ENCODE peak calls at places on chromosomes 12 and 14, in seven cellular contexts. H is fibroblast of mammary gland, G is endothelial cell, S is fibroblast of lung, Y is vagina, O is astrocyte of the spinal cord, B is adipocyte. C is an unnamed sample.

GRCh38 chr12:102631274-102631673 is 150.9 kb upstream of the IGF1 start:
- DNase-seq in H (peak; percentile 68), G (no peak), S (peak; percentile 6), Y (no peak), O (peak; percentile 31), B (peak; percentile 76), C (no peak)

GRCh38 chr14:104773505-104774452 is 20.8 kb downstream of the SIVA1 start:
- DNase-seq in H (no peak), G (no peak), S (no peak), Y (no peak), O (no peak), B (no peak), C (no peak)

GRCh38 chr14:104826197-104826857 is 25.4 kb downstream of the ZBTB42 start:
- DNase-seq in H (peak; percentile 62), G (peak; percentile 99), S (peak; percentile 74), Y (no peak), O (peak; percentile 58), B (peak; percentile 96), C (peak; percentile 97)

GRCh38 chr12:122726056-122726558 is 4.5 kb downstream of the HCAR1 start:
- DNase-seq in H (no peak), G (no peak), S (no peak), Y (no peak), O (peak; percentile 18), B (no peak), C (peak; percentile 30)

GRCh38 chr12:4858385-4858784 is 51.3 kb upstream of the KCNA1 start:
- DNase-seq in H (no peak), G (peak; percentile 42), S (no peak), Y (no peak), O (no peak), B (no peak), C (peak; percentile 56)

GRCh38 chr14:61254803-61255526 is 26.2 kb downstream of the TMEM30B start:
- DNase-seq in H (no peak), G (no peak), S (no peak), Y (no peak), O (no peak), B (no peak), C (no peak)

GRCh38 chr12:132873724-132874123 is 13.7 kb downstream of the CHFR start:
- DNase-seq in H (no peak), G (no peak), S (no peak), Y (no peak), O (no peak), B (no peak), C (no peak)

GRCh38 chr12:113171543-113171942 is 13.7 kb downstream of the DDX54 start:
- DNase-seq in H (no peak), G (no peak), S (no peak), Y (no peak), O (no peak), B (no peak), C (no peak)

GRCh38 chr12:64252708-64253107 is 30.6 kb upstream of the KICS2 start:
- DNase-seq in H (peak; percentile 97), G (no peak), S (peak; percentile 94), Y (no peak), O (no peak), B (peak; percentile 72), C (no peak)

GRCh38 chr12:29191267-29191889 is 42.3 kb downstream of the FAR2 start:
- DNase-seq in H (no peak), G (no peak), S (no peak), Y (no peak), O (no peak), B (no peak), C (no peak)

GRCh38 chr14:56145181-56145580 is 27.0 kb downstream of the PELI2 start:
- DNase-seq in H (peak; percentile 48), G (no peak), S (no peak), Y (no peak), O (no peak), B (peak; percentile 39), C (no peak)

GRCh38 chr14:96581902-96582640 is 79.9 kb downstream of the PAPOLA start:
- DNase-seq in H (no peak), G (no peak), S (no peak), Y (peak; percentile 67), O (no peak), B (no peak), C (peak; percentile 43)

GRCh38 chr12:67424784-67425183 is 155.6 kb downstream of the CAND1 start:
- DNase-seq in H (no peak), G (no peak), S (no peak), Y (no peak), O (no peak), B (no peak), C (no peak)

GRCh38 chr14:92582706-92583452 is 69.3 kb downstream of the RIN3 start:
- DNase-seq in H (no peak), G (no peak), S (no peak), Y (no peak), O (no peak), B (no peak), C (no peak)

GRCh38 chr14:52266782-52267181 is 716 bp upstream of the PTGDR start:
- DNase-seq in H (peak; percentile 93), G (no peak), S (peak; percentile 5), Y (no peak), O (no peak), B (no peak), C (no peak)

GRCh38 chr12:49032679-49033447 is 14.3 kb upstream of the PRKAG1 start:
- DNase-seq in H (no peak), G (no peak), S (no peak), Y (no peak), O (no peak), B (no peak), C (no peak)

GRCh38 chr14:67464856-67465255 is 23.7 kb downstream of the TMEM229B start:
- DNase-seq in H (no peak), G (no peak), S (no peak), Y (no peak), O (no peak), B (no peak), C (no peak)

GRCh38 chr12:124510301-124510970 is 57.0 kb downstream of the NCOR2 start:
- DNase-seq in H (no peak), G (no peak), S (no peak), Y (no peak), O (no peak), B (no peak), C (no peak)

GRCh38 chr14:105865266-105865903 is 339.0 kb downstream of the TMEM121 start:
- DNase-seq in H (no peak), G (no peak), S (no peak), Y (no peak), O (no peak), B (no peak), C (peak; percentile 2)

GRCh38 chr12:53949631-53950440 is 4.9 kb upstream of the HOXC12 start:
- DNase-seq in H (no peak), G (no peak), S (no peak), Y (no peak), O (no peak), B (no peak), C (no peak)

GRCh38 chr14:101135796-101136742 is 232.5 kb upstream of the RTL1 start:
- DNase-seq in H (no peak), G (no peak), S (no peak), Y (no peak), O (no peak), B (no peak), C (no peak)

GRCh38 chr14:73242274-73242960 is 5.1 kb downstream of the PAPLN start:
- DNase-seq in H (peak; percentile 25), G (no peak), S (peak; percentile 51), Y (no peak), O (no peak), B (peak; percentile 53), C (no peak)

C was measured in iPS-NIHi11.